ENCODE peak calls at places on chromosomes 11 and 22, in seven cellular contexts. Z, C, X, G, K, D and P are unnamed samples.

GRCh38 chr22:49035818-49036457 is 791.7 kb downstream of the BRD1 start:
- DNase-seq in Z (no peak), X (no peak), G (no peak), C (no peak), K (no peak), D (no peak), P (no peak)

GRCh38 chr22:39932918-39933649 is 27.1 kb upstream of the TMA7B start:
- DNase-seq in D (peak; percentile 19), K (peak; percentile 14), G (no peak), Z (peak; percentile 71), X (no peak), C (peak; percentile 60), P (peak; percentile 72)

GRCh38 chr11:36449566-36450390 is 60.3 kb downstream of the TRAF6 start:
- DNase-seq in X (no peak), K (no peak), G (no peak), D (no peak), C (no peak), Z (no peak), P (no peak)

GRCh38 chr11:78548911-78549572 is 25.6 kb downstream of the NARS2 start:
- DNase-seq in C (no peak), Z (no peak), D (no peak), G (no peak), K (no peak), X (no peak), P (no peak)

GRCh38 chr22:30044369-30044768 is 35.9 kb upstream of the HORMAD2 start:
- DNase-seq in D (peak; percentile 48), X (no peak), C (peak; percentile 72), Z (no peak), K (peak; percentile 95), G (no peak), P (no peak)

GRCh38 chr11:103683581-103683980 is 352.9 kb upstream of the DDI1 start:
- DNase-seq in C (no peak), D (no peak), X (no peak), Z (no peak), G (no peak), K (peak; percentile 16), P (no peak)

GRCh38 chr11:65530157-65530496 is 5.2 kb downstream of the SCYL1 start:
- DNase-seq in G (no peak), Z (no peak), C (no peak), K (no peak), D (no peak), X (no peak), P (peak; percentile 64)

GRCh38 chr22:47051435-47052175 is 289.2 kb downstream of the TBC1D22A start:
- DNase-seq in K (no peak), X (no peak), D (no peak), Z (no peak), C (no peak), G (peak; percentile 13), P (no peak)

GRCh38 chr22:50027639-50028537 is 15.3 kb upstream of the IL17REL start:
- DNase-seq in Z (peak; percentile 66), X (no peak), D (no peak), K (no peak), G (no peak), C (no peak), P (no peak)

GRCh38 chr11:76786053-76787014 is 3.2 kb downstream of the TSKU start:
- DNase-seq in Z (no peak), X (no peak), C (no peak), D (no peak), G (no peak), K (no peak), P (no peak)

GRCh38 chr22:23834406-23834805 is 4.4 kb downstream of the DERL3 start:
- DNase-seq in K (no peak), C (no peak), G (no peak), Z (no peak), D (no peak), X (no peak), P (no peak)

GRCh38 chr11:64805481-64805880 is 2.5 kb upstream of the MAP4K2 start:
- DNase-seq in Z (no peak), G (no peak), X (no peak), K (no peak), C (no peak), D (no peak), P (no peak)

GRCh38 chr11:75966546-75967287 is 151.7 kb downstream of the UVRAG start:
- DNase-seq in D (peak; percentile 48), K (peak; percentile 91), G (no peak), X (no peak), Z (no peak), C (no peak), P (no peak)

GRCh38 chr22:35977136-35977535 is 51.5 kb downstream of the RBFOX2 start:
- DNase-seq in D (no peak), X (no peak), C (no peak), G (no peak), Z (no peak), K (peak; percentile 55), P (no peak)

GRCh38 chr11:98725471-98725870 is 295.3 kb upstream of the CNTN5 start:
- DNase-seq in G (no peak), D (peak; percentile 8), C (no peak), Z (no peak), K (no peak), X (no peak), P (no peak)

GRCh38 chr11:113249491-113249763 is 65.0 kb upstream of the TTC12 start:
- DNase-seq in D (no peak), X (no peak), C (no peak), Z (no peak), K (no peak), G (no peak), P (no peak)

GRCh38 chr11:10556590-10556989 is 11.9 kb downstream of the LYVE1 start:
- DNase-seq in C (no peak), K (no peak), D (no peak), G (no peak), X (no peak), Z (no peak), P (no peak)

GRCh38 chr22:31244044-31244942 is 32.2 kb downstream of the LIMK2 start:
- DNase-seq in G (no peak), C (no peak), X (no peak), D (peak; percentile 69), Z (no peak), K (peak; percentile 70), P (no peak)

GRCh38 chr11:118283311-118283636 is 19.2 kb upstream of the MPZL2 start:
- DNase-seq in G (no peak), C (no peak), Z (no peak), D (no peak), X (no peak), K (no peak), P (no peak)

GRCh38 chr22:48936391-48936790 is 891.3 kb downstream of the BRD1 start:
- DNase-seq in C (peak; percentile 4), D (no peak), K (no peak), G (no peak), X (no peak), Z (no peak), P (no peak)